ENCODE peak calls at places on chromosomes 12 and 14, in six cellular contexts. Z is BE2C, F is left lung, E is colonic mucosa, D is heart left ventricle, Q is A549. U is an unnamed sample. For H3K4me1, the result is how much of the 10 kb centered on the place peaks cover.

GRCh38 chr14:21768116-21768874 is 94.7 kb upstream of the OR4E1 start:
- DNase-seq in Z (no peak), F (no peak), E (no peak), D (no peak), Q (peak), U (peak)

GRCh38 chr12:50081096-50081808 is 3.9 kb upstream of the SMARCD1 start:
- DNase-seq in Z (no peak), F (no peak), E (no peak), D (no peak), Q (no peak), U (no peak)

GRCh38 chr14:81981311-81981675 is 447.6 kb upstream of the SEL1L start:
- DNase-seq in Z (no peak), F (no peak), E (no peak), D (no peak), Q (no peak), U (no peak)

GRCh38 chr12:753401-754237 is 1.2 kb downstream of the WNK1 start:
- DNase-seq in Z (peak), F (peak), E (peak), D (peak), Q (peak), U (peak)

GRCh38 chr12:39619316-39619659 is 315 bp downstream of the ABCD2 start:
- DNase-seq in Z (peak), F (no peak), E (no peak), D (no peak), Q (no peak), U (peak)

GRCh38 chr12:96401061-96401871 is 1.0 kb upstream of the CDK17 start:
- DNase-seq in Z (no peak), F (no peak), E (peak), D (peak), Q (peak), U (peak)

GRCh38 chr12:116455540-116456306 is 103.5 kb upstream of the MAP1LC3B2 start:
- DNase-seq in Z (peak), F (peak), E (peak), D (peak), Q (peak), U (no peak)

GRCh38 chr12:89932950-89933349 is 224.3 kb upstream of the ATP2B1 start:
- DNase-seq in Z (no peak), F (no peak), E (no peak), D (no peak), Q (no peak), U (no peak)

GRCh38 chr12:58916153-58916709 is 4.1 kb downstream of the LRIG3 start:
- DNase-seq in Z (no peak), F (no peak), E (no peak), D (no peak), Q (no peak), U (no peak)

GRCh38 chr14:100747021-100747586 is 20.4 kb downstream of the DLK1 start:
- DNase-seq in Z (no peak), F (peak), E (no peak), D (no peak), Q (peak), U (no peak)

GRCh38 chr12:124160102-124160501 is 134.8 kb upstream of the RFLNA start:
- DNase-seq in Z (no peak), F (no peak), E (no peak), D (no peak), Q (no peak), U (no peak)

GRCh38 chr14:68394719-68395117 is 398.1 kb downstream of the ZFP36L1 start:
- DNase-seq in Z (no peak), F (no peak), E (no peak), D (no peak), Q (no peak), U (no peak)

GRCh38 chr12:120720234-120720968 is 5.2 kb upstream of the ACADS start:
- DNase-seq in Z (peak), F (no peak), E (peak), D (no peak), Q (peak), U (no peak)

GRCh38 chr12:12779529-12779928 is 5.9 kb upstream of the APOLD1 start:
- DNase-seq in Z (no peak), F (no peak), E (no peak), D (no peak), Q (peak), U (no peak)

GRCh38 chr14:96393292-96393691 is 1.4 kb downstream of the AK7 start:
- DNase-seq in Z (no peak), F (no peak), E (no peak), D (no peak), Q (no peak), U (no peak)

GRCh38 chr12:5014269-5014668 is 29.4 kb upstream of the KCNA5 start:
- DNase-seq in Z (no peak), F (no peak), E (no peak), D (no peak), Q (no peak), U (no peak)

GRCh38 chr12:57850924-57851323 is 4.4 kb upstream of the CTDSP2 start:
- DNase-seq in Z (no peak), F (no peak), E (no peak), D (no peak), Q (no peak), U (no peak)

GRCh38 chr12:108611884-108612415 is 14.1 kb upstream of the TMEM119 start:
- DNase-seq in Z (peak), F (no peak), E (no peak), D (no peak), Q (peak), U (peak)

GRCh38 chr14:104195854-104196253 is 57.5 kb downstream of the KIF26A start:
- DNase-seq in Z (no peak), F (no peak), E (no peak), D (no peak), Q (no peak), U (no peak)

GRCh38 chr14:86955955-86956354 is 1037.0 kb downstream of the GALC start:
- DNase-seq in Z (no peak), F (no peak), E (no peak), D (no peak), Q (no peak), U (no peak)

GRCh38 chr14:35366048-35366428 is 38.5 kb downstream of the NFKBIA start:
- DNase-seq in Z (no peak), F (peak), E (no peak), D (no peak), Q (no peak), U (no peak)

GRCh38 chr14:100283984-100284881 is 22.0 kb downstream of the SLC25A29 start:
- DNase-seq in Z (no peak), F (no peak), E (no peak), D (no peak), Q (no peak), U (no peak)

GRCh38 chr14:94373708-94374107 is 14.7 kb downstream of the SERPINA1 start:
- DNase-seq in Z (no peak), F (peak), E (no peak), D (no peak), Q (peak), U (no peak)

GRCh38 chr12:28222959-28223662 is 32.9 kb downstream of the CCDC91 start:
- DNase-seq in Z (no peak), F (no peak), E (no peak), D (no peak), Q (no peak), U (no peak)

GRCh38 chr12:74890237-74890599 is 319.4 kb downstream of the KCNC2 start:
- DNase-seq in Z (no peak), F (no peak), E (no peak), D (no peak), Q (peak), U (no peak)

GRCh38 chr12:46843811-46844210 is 18.0 kb upstream of the SLC38A4 start:
- DNase-seq in Z (no peak), F (no peak), E (no peak), D (no peak), Q (no peak), U (no peak)

GRCh38 chr12:49934505-49934904 is 16.0 kb upstream of the AQP2 start:
- DNase-seq in Z (no peak), F (no peak), E (no peak), D (no peak), Q (no peak), U (no peak)

GRCh38 chr12:90449611-90450010 is 505.4 kb downstream of the CCER1 start:
- DNase-seq in Z (no peak), F (no peak), E (no peak), D (no peak), Q (no peak), U (no peak)

GRCh38 chr14:101380512-101380911 is 180.8 kb upstream of the DIO3 start:
- DNase-seq in Z (no peak), F (no peak), E (no peak), D (no peak), Q (no peak), U (no peak)

GRCh38 chr14:68807148-68807600 is 14.3 kb upstream of the ZFP36L1 start:
- DNase-seq in Z (no peak), F (peak), E (peak), D (peak), Q (peak), U (no peak)

GRCh38 chr12:131114942-131115584 is 161.4 kb downstream of the ADGRD1 start:
- DNase-seq in Z (no peak), F (no peak), E (no peak), D (no peak), Q (no peak), U (no peak)

GRCh38 chr12:31324116-31324844 is 1.7 kb downstream of the SINHCAF start:
- DNase-seq in Z (peak), F (peak), E (peak), D (peak), Q (peak), U (peak)

GRCh38 chr12:110666892-110667291 is 22.0 kb downstream of the HVCN1 start:
- DNase-seq in Z (no peak), F (no peak), E (no peak), D (no peak), Q (no peak), U (no peak)

GRCh38 chr14:103593577-103593976 is 30.8 kb downstream of the COA8 start:
- DNase-seq in Z (no peak), F (no peak), E (no peak), D (no peak), Q (no peak), U (no peak)

GRCh38 chr12:110403975-110404675 is 617 bp upstream of the ANAPC7 start:
- DNase-seq in Z (peak), F (peak), E (peak), D (peak), Q (peak), U (peak)

GRCh38 chr12:132600048-132601032 is 10.0 kb downstream of the LRCOL1 start:
- DNase-seq in Z (peak), F (peak), E (peak), D (peak), Q (peak), U (peak)

GRCh38 chr12:5792350-5792749 is 152.7 kb downstream of the ANO2 start:
- DNase-seq in Z (no peak), F (no peak), E (no peak), D (no peak), Q (no peak), U (no peak)

GRCh38 chr12:108633534-108634224 is at the start of gene SELPLG:
- DNase-seq in Z (no peak), F (peak), E (peak), D (peak), Q (no peak), U (peak)

GRCh38 chr12:120496353-120497340 is 734 bp downstream of the DYNLL1 start:
- DNase-seq in Z (peak), F (peak), E (peak), D (peak), Q (peak), U (peak)

DNA sequence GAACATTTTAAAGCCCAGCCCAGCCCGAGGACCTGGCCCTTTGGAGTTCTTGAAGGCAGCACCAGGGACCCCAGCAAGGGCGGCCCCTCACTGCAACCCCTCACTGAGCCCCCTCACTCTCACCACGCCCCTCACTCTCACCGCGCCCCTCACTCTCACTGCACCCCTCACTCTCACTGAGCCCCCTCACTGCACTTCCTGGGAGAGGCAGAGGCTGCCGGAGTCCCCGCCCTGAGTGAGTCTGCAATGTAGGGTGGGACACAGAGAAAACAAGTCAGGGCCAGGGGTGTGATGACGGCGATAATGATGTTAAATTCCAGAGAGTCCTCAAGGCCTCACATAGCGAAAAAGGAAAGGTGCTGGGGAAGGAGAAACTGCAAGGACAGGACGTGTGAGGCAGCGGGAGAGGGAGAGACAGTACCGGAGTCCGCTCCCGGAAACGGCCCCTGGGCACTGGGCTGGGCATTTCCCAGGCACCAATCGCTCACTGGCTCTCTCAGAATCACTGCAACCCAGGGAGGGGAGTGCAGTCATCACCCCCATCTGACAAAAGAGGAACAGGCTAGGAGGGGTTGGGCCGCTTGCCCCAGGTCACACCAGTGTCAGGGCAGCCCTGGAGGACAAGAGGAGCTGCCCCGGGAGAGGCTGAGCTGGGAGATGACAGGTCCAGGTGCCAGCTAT is 24.9 kb downstream of the CCDC88C start:
- DNase-seq in Z (no peak), F (no peak), E (no peak), D (no peak), Q (no peak), U (no peak)
- H3K4me1 ChIP-seq in Z (under half), F (half or more), E (under half), D (under half), Q (under half), U (half or more)

DNA sequence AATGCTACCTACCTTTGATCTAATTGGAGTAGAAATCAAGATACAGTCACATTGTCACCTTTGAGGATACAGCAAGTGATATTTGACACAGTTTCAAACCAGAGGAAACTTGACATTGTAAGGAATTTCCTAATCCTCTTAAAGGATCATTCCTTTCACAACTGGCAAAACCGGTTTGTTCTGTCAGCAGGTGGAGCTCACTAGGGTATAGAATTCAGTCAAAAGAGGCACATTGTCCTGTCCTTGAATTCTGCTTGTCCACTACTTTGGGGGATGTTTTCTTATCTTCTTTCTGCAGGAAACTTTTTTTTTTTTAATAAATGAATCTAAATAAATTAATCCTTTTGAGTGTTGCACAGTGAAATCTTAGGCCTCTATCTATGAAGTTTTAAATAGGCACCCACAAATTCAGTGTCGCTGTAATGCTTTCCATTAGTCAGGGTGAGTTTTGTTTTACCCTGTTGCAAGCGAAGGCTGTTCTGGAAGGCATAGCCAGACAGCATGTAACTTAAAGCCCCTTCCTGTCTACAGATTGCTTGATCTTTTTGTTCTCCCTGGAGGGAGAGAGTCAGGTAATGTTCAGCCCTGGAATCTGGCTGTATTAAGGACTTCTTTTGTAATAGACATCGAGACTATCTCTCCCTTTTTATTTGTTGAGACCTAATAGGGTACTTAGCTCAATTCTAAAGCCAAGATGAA is 285.0 kb upstream of the RGS6 start:
- DNase-seq in Z (no peak), F (no peak), E (peak), D (no peak), Q (no peak), U (no peak)
- H3K4me3 ChIP-seq in Z (no peak), F (no peak), E (no peak), D (no peak), Q (no peak), U (no peak)

DNA sequence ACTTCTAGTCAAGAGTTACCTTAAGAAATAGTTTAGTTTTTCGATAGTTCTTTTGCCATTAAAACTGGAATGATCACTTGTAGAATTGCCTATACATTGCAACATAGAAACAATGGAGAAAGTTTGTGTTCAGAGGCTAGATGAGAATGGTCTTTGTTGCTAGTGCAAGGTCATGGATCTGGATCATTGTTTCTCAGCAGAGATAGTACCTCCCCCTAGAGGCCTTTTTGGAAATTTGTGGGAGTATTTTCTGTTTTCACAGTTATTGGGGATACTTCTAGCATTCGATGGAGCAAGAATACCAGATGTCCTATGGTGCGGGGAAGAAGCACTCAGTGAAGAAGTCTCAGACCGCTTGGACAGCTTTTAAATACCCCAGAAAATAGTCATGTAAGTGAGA is 138.8 kb upstream of the HMGA2 start:
- DNase-seq in Z (no peak), F (no peak), E (no peak), D (no peak), Q (peak), U (no peak)
- TF ChIP-seq CTCF in Z (peak), F (peak), E (peak), D (peak), Q (peak), U (no peak)

GRCh38 chr14:74949211-74949610 is 6.2 kb downstream of the PGF start:
- DNase-seq in Z (no peak), F (no peak), E (no peak), D (no peak), Q (no peak), U (no peak)

GRCh38 chr14:74949859-74950572 is 5.4 kb downstream of the PGF start:
- DNase-seq in Z (no peak), F (no peak), E (no peak), D (no peak), Q (no peak), U (no peak)

GRCh38 chr14:74952195-74952665 is 3.2 kb downstream of the PGF start:
- DNase-seq in Z (no peak), F (no peak), E (no peak), D (no peak), Q (no peak), U (no peak)

GRCh38 chr14:74951443-74952194 is 3.8 kb downstream of the PGF start:
- DNase-seq in Z (no peak), F (no peak), E (no peak), D (peak), Q (no peak), U (no peak)

GRCh38 chr14:74950795-74951442 is 4.5 kb downstream of the PGF start:
- DNase-seq in Z (no peak), F (no peak), E (peak), D (no peak), Q (no peak), U (no peak)
- H3K4me1 ChIP-seq in Z (under half), F (under half), E (under half), D (half or more), Q (under half), U (under half)